ENCODE peak calls at places on chromosomes 12 and 14, in five cellular contexts. J is HCT116, L is GM12878, A is upper lobe of left lung, Q is Panc1. B is an unnamed sample. For H3K27me3, the result is how much of the 10 kb centered on the place peaks cover.

GRCh38 chr14:74785056-74785613 is 22.0 kb downstream of the YLPM1 start:
- ATAC-seq in L (no peak), A (no peak), Q (no peak), J (no peak), B (no peak)

GRCh38 chr12:132444957-132445883 is 44.7 kb upstream of the FBRSL1 start:
- ATAC-seq in Q (peak), L (peak), A (peak), J (peak), B (no peak)

GRCh38 chr12:80269953-80270552 is 170.7 kb downstream of the OTOGL start:
- ATAC-seq in Q (peak), A (no peak), J (peak), L (peak), B (peak)

GRCh38 chr12:93137656-93138612 is 208.8 kb upstream of the EEA1 start:
- ATAC-seq in Q (no peak), J (no peak), L (peak), A (no peak), B (peak)

GRCh38 chr14:34252227-34252626 is 209.8 kb downstream of the SPTSSA start:
- ATAC-seq in Q (no peak), J (no peak), A (no peak), L (no peak), B (no peak)

GRCh38 chr14:96136361-96136760 is 68.3 kb upstream of the BDKRB2 start:
- ATAC-seq in Q (no peak), L (no peak), A (no peak), J (no peak), B (no peak)

GRCh38 chr12:95582230-95583058 is 31.2 kb upstream of the USP44 start:
- ATAC-seq in L (no peak), J (peak), A (no peak), Q (peak), B (no peak)

GRCh38 chr14:33848706-33849454 is 102.0 kb downstream of the EGLN3 start:
- ATAC-seq in A (peak), J (peak), Q (peak), L (peak), B (peak)

GRCh38 chr14:22505751-22506710 is 83.0 kb downstream of the DAD1 start:
- ATAC-seq in J (no peak), Q (no peak), L (peak), A (no peak), B (no peak)

GRCh38 chr14:51351997-51352396 is 112.0 kb downstream of the TMX1 start:
- ATAC-seq in J (no peak), A (no peak), Q (no peak), L (no peak), B (no peak)

GRCh38 chr14:94649543-94650443 is 37.6 kb downstream of the SERPINA3 start:
- ATAC-seq in L (no peak), A (no peak), Q (no peak), J (no peak), B (no peak)

GRCh38 chr12:116962197-116962596 is 51.4 kb downstream of the FBXW8 start:
- ATAC-seq in A (no peak), Q (no peak), J (no peak), L (no peak), B (no peak)

GRCh38 chr12:68370006-68370590 is 37.9 kb upstream of the MDM1 start:
- ATAC-seq in J (no peak), L (no peak), Q (no peak), A (no peak), B (no peak)
- H3K27me3 ChIP-seq in J (under half), L (under half), Q (under half), A (under half), B (under half)

GRCh38 chr14:101965796-101966718 is 1.7 kb downstream of the DYNC1H1 start:
- ATAC-seq in J (no peak), Q (no peak), A (no peak), L (peak), B (no peak)

GRCh38 chr14:101963611-101964296 is 619 bp upstream of the DYNC1H1 start:
- ATAC-seq in Q (peak), A (no peak), J (peak), L (no peak), B (no peak)

GRCh38 chr14:101965145-101965531 is 765 bp downstream of the DYNC1H1 start:
- ATAC-seq in L (peak), J (peak), A (peak), Q (peak), B (peak)

GRCh38 chr14:101963052-101963451 is 1.3 kb upstream of the DYNC1H1 start:
- ATAC-seq in J (no peak), Q (no peak), L (no peak), A (no peak), B (no peak)

DNA sequence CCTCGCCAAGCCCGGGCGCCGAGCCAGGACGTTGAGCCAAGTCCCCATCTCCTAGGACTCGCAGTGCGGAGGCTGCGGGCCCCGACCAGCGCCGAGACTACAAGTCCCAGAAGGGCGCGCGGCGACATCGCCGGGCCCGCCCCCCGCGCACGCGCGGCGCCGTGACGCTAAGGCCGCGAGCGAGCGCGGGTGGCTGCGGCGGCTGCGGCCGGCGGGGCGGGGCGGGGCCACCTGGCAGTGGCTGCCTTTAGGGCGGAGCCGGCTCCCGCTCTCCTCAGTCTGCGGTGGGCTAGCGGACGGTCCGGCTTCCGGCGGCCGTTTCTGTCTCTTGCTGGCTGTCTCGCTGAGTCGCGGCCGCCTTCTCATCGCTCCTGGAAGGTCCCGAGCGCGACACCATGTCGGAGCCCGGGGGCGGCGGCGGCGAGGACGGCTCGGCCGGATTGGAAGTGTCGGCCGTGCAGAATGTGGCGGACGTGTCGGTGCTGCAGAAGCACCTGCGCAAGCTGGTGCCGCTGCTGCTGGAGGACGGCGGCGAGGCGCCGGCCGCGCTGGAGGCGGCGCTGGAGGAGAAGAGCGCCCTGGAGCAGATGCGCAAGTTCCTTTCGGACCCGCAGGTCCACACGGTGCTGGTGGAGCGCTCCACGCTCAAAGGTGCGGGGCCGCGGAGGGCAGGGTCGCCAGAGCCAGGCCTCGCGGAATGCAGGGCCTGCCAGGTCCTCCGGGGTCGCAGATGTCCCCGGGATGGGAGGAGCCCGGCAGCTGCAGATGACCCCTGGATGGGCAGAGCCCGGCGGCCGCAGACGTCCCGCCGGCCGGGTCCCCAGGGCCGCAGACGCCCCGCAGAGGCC is at the start of gene DYNC1H1:
- ATAC-seq in J (peak), A (peak), L (peak), Q (peak), B (peak)
- TF ChIP-seq POLR2AphosphoS5 in J (peak), A (peak), L (peak), Q (peak), B (peak)

GRCh38 chr14:103206023-103206481 is 82.8 kb downstream of the TNFAIP2 start:
- ATAC-seq in A (no peak), Q (no peak), L (no peak), J (no peak), B (peak)
- H3K27me3 ChIP-seq in A (under half), Q (under half), L (under half), J (under half), B (under half)

GRCh38 chr12:59084758-59085383 is 164.6 kb upstream of the LRIG3 start:
- ATAC-seq in A (no peak), J (no peak), Q (no peak), L (no peak), B (peak)
- TF ChIP-seq POLR2AphosphoS5 in A (no peak), J (no peak), Q (no peak), L (no peak), B (peak)

DNA sequence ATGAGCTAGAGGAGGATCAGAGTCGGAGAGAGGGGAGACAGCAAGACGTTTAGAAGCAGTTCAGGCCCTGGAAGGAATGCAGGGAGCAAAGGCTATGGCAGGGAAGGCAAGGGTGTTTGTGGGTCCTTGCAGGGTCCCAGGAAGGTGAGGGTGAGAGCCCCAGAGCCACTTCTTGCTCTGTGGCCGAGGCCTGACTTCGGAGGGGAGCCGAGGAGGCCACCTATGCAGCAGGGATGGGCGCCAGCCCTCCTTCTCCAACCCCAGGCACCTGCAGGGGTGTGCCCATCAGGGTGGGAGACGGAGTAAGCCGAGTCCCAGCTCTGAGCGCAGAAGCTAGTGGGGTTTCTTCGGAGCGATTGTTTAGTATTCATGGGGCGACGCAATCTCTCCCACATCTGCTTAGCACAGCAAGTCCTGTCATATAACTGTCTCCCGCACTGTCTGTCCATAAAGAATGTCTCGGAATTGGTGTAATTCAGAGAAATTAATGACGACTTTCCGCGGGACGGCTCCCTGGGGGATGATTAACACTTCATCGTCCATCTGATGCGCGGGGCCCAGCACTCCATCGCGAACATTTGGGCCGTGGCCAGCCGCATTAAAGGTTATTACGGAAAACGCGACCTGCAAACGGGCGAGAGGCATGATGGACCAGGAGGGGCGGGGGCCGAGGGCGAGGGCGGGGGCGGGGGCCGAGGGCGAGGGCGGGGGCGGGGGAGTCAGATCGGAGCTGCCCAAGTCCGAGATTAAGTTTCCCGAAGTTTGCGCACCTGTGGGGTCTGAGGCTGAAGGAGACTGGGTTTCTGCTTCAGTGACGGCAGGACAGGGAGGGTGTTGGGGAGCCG is 12.3 kb upstream of the CALCOCO1 start:
- ATAC-seq in Q (no peak), L (no peak), J (no peak), A (no peak), B (no peak)
- H3K27me3 ChIP-seq in Q (under half), L (under half), J (under half), A (under half), B (half or more)

DNA sequence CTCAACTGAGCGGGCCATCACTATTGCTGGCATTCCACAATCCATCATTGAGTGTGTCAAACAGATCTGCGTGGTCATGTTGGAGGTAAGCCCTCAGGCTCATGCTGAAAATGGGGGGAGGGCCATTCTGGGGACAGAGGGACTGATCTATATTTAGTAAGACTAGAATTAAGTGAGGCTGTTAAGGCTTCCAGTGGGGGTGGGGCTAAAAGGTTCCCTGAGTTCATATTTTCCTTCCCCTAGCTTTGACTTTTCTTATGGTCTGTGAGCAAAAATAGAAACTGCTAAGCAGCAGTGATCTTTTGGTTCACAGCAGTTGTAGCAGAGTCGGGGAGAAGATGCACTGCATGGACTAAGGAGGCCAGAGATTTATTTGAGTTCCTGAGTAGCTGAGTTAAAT is 9.2 kb downstream of the PCBP2 start:
- ATAC-seq in J (no peak), A (no peak), L (no peak), Q (no peak), B (peak)
- TF ChIP-seq POLR2AphosphoS5 in J (no peak), A (no peak), L (peak), Q (no peak), B (no peak)

GRCh38 chr14:101500681-101501080 is 60.6 kb upstream of the DIO3 start:
- ATAC-seq in A (no peak), L (no peak), Q (no peak), J (no peak), B (no peak)

GRCh38 chr14:101501858-101502615 is 59.3 kb upstream of the DIO3 start:
- ATAC-seq in L (no peak), Q (no peak), A (no peak), J (no peak), B (no peak)

GRCh38 chr14:101500061-101500460 is 61.2 kb upstream of the DIO3 start:
- ATAC-seq in L (no peak), Q (no peak), J (no peak), A (no peak), B (no peak)

GRCh38 chr14:101502761-101503392 is 58.4 kb upstream of the DIO3 start:
- ATAC-seq in A (no peak), J (no peak), L (no peak), Q (no peak), B (no peak)

GRCh38 chr14:101501341-101501740 is 60.0 kb upstream of the DIO3 start:
- ATAC-seq in J (no peak), Q (no peak), L (no peak), A (no peak), B (no peak)
- H3K27me3 ChIP-seq in J (under half), Q (under half), L (under half), A (under half), B (half or more)

GRCh38 chr14:63421919-63422318 is 103.2 kb upstream of the GPHB5 start:
- ATAC-seq in Q (no peak), J (no peak), L (no peak), A (no peak), B (no peak)

GRCh38 chr14:63423889-63424288 is 105.2 kb upstream of the GPHB5 start:
- ATAC-seq in J (no peak), A (no peak), L (no peak), Q (no peak), B (no peak)

GRCh38 chr14:63426838-63427237 is 108.1 kb upstream of the GPHB5 start:
- ATAC-seq in A (no peak), L (no peak), Q (no peak), J (no peak), B (no peak)

GRCh38 chr14:63418020-63418419 is 99.3 kb upstream of the GPHB5 start:
- ATAC-seq in A (no peak), J (no peak), L (peak), Q (no peak), B (no peak)

DNA sequence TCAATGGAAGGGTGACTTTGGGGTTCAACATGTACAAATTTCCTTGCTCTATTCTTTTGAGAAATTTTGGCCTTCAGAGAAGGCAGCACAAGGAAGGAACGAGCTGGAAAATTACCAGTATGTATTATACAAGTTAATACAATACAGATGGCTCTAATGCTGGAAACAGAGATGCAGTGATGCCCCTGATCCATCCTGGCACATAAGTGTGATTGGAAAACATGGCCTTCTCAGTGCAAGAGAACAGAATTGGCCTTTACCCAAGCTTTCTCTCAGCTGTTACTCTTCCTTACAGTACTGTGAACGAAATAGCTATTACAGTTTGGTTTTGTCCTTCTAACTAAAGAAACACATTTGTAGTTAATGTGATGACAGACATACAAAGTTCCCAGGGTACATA is 102.5 kb upstream of the GPHB5 start:
- ATAC-seq in J (no peak), Q (no peak), A (no peak), L (no peak), B (no peak)
- TF ChIP-seq POLR2AphosphoS5 in J (no peak), Q (no peak), A (no peak), L (no peak), B (no peak)

B was measured in gastroesophageal sphincter.